ENCODE peak calls at places on chromosomes 11 and 22, in six cellular contexts. V is HFF-Myc, Q is neural progenitor cell, C is OCI-LY7, T is GM03348, W is caudate nucleus. J is an unnamed sample.

GRCh38 chr11:26191193-26191592 is 140.7 kb upstream of the ANO3 start:
- DNase-seq in T (no peak), W (no peak), Q (no peak), V (no peak), C (peak), J (no peak)

GRCh38 chr11:116700586-116701220 is 72.1 kb downstream of the BUD13 start:
- DNase-seq in W (no peak), Q (no peak), V (no peak), C (no peak), T (no peak), J (no peak)

GRCh38 chr11:80103149-80103859 is 662.5 kb upstream of the TENM4 start:
- DNase-seq in T (peak), C (no peak), Q (no peak), V (peak), W (no peak), J (no peak)

GRCh38 chr22:50018608-50019291 is 6.2 kb upstream of the IL17REL start:
- DNase-seq in W (no peak), C (no peak), Q (no peak), V (no peak), T (no peak), J (no peak)

GRCh38 chr11:119843760-119844330 is 114.8 kb upstream of the NECTIN1 start:
- DNase-seq in V (no peak), T (no peak), W (no peak), C (no peak), Q (no peak), J (no peak)

GRCh38 chr11:122852071-122852831 is 14.0 kb downstream of the CRTAM start:
- DNase-seq in T (peak), C (no peak), V (no peak), W (peak), Q (no peak), J (no peak)

GRCh38 chr11:79087238-79087956 is 353.4 kb downstream of the TENM4 start:
- DNase-seq in T (peak), V (peak), C (no peak), Q (peak), W (no peak), J (peak)

GRCh38 chr22:23504522-23504921 is 75.6 kb downstream of the IGLL1 start:
- DNase-seq in Q (no peak), W (no peak), V (no peak), T (no peak), C (peak), J (no peak)

GRCh38 chr11:6315811-6316425 is 4.4 kb downstream of the CAVIN3 start:
- DNase-seq in W (no peak), C (peak), V (no peak), Q (peak), T (peak), J (no peak)

GRCh38 chr11:72735495-72736027 is 16.6 kb downstream of the ARAP1 start:
- DNase-seq in C (no peak), Q (no peak), W (no peak), T (peak), V (no peak), J (peak)

GRCh38 chr11:75423721-75424120 is 9.3 kb downstream of the KLHL35 start:
- DNase-seq in V (no peak), C (no peak), Q (no peak), W (no peak), T (no peak), J (no peak)

GRCh38 chr11:6390718-6391547 is 659 bp downstream of the SMPD1 start:
- DNase-seq in T (no peak), W (no peak), Q (no peak), V (no peak), C (no peak), J (no peak)

J was measured in pulmonary artery endothelial cell.